ENCODE peak calls at places on chromosome 1, in five cellular contexts. O, Z, B, D and P are unnamed samples.

GRCh38 chr1:77378723-77379533 is 97.1 kb downstream of the AK5 start:
- DNase-seq in O (peak; percentile 74), Z (no peak), B (no peak), D (no peak), P (no peak)

GRCh38 chr1:36386262-36387140 is 777 bp upstream of the STK40 start:
- DNase-seq in O (peak; percentile 100), Z (peak; percentile 96), B (peak; percentile 98), D (peak; percentile 99), P (peak; percentile 93)

GRCh38 chr1:94614980-94615379 is 73.4 kb upstream of the F3 start:
- DNase-seq in O (no peak), Z (peak; percentile 72), B (no peak), D (no peak), P (no peak)

GRCh38 chr1:200512191-200512590 is 102.4 kb upstream of the ZNF281 start:
- DNase-seq in O (peak; percentile 95), Z (no peak), B (no peak), D (no peak), P (no peak)

GRCh38 chr1:1432951-1433803 is 2.3 kb upstream of the VWA1 start:
- DNase-seq in O (no peak), Z (peak; percentile 91), B (peak; percentile 94), D (peak; percentile 90), P (peak; percentile 92)

GRCh38 chr1:25817840-25818501 is 1.8 kb upstream of the MTFR1L start:
- DNase-seq in O (no peak), Z (peak; percentile 37), B (peak; percentile 27), D (peak; percentile 67), P (peak; percentile 12)

GRCh38 chr1:156591432-156592157 is at the start of gene NAXE:
- DNase-seq in O (peak; percentile 41), Z (peak; percentile 80), B (peak; percentile 75), D (peak; percentile 88), P (peak; percentile 85)

GRCh38 chr1:2508180-2508579 is 18.2 kb downstream of the PANK4 start:
- DNase-seq in O (no peak), Z (no peak), B (no peak), D (no peak), P (no peak)

GRCh38 chr1:23044035-23044434 is 24.8 kb downstream of the KDM1A start:
- DNase-seq in O (no peak), Z (no peak), B (no peak), D (no peak), P (no peak)

GRCh38 chr1:67735220-67735619 is 50.2 kb downstream of the GADD45A start:
- DNase-seq in O (no peak), Z (no peak), B (no peak), D (no peak), P (no peak)

GRCh38 chr1:187396226-187396625 is 567.5 kb downstream of the PLA2G4A start:
- DNase-seq in O (peak; percentile 14), Z (no peak), B (no peak), D (no peak), P (no peak)

GRCh38 chr1:233367057-233367759 is 39.7 kb downstream of the MAP3K21 start:
- DNase-seq in O (no peak), Z (no peak), B (peak; percentile 26), D (no peak), P (no peak)

GRCh38 chr1:37515185-37516034 is 844 bp upstream of the MEAF6 start:
- DNase-seq in O (no peak), Z (no peak), B (no peak), D (peak; percentile 73), P (no peak)

GRCh38 chr1:20479840-20480239 is 6.2 kb downstream of the CAMK2N1 start:
- DNase-seq in O (no peak), Z (no peak), B (no peak), D (no peak), P (no peak)

GRCh38 chr1:174659823-174660222 is 212.1 kb downstream of the GPR52 start:
- DNase-seq in O (peak; percentile 61), Z (no peak), B (no peak), D (no peak), P (no peak)

GRCh38 chr1:185440877-185441276 is 123.8 kb upstream of the IVNS1ABP start:
- DNase-seq in O (no peak), Z (no peak), B (no peak), D (no peak), P (no peak)

GRCh38 chr1:109498161-109498801 is 4.4 kb downstream of the CYB561D1 start:
- DNase-seq in O (peak; percentile 46), Z (no peak), B (no peak), D (peak; percentile 51), P (peak; percentile 61)

DNA sequence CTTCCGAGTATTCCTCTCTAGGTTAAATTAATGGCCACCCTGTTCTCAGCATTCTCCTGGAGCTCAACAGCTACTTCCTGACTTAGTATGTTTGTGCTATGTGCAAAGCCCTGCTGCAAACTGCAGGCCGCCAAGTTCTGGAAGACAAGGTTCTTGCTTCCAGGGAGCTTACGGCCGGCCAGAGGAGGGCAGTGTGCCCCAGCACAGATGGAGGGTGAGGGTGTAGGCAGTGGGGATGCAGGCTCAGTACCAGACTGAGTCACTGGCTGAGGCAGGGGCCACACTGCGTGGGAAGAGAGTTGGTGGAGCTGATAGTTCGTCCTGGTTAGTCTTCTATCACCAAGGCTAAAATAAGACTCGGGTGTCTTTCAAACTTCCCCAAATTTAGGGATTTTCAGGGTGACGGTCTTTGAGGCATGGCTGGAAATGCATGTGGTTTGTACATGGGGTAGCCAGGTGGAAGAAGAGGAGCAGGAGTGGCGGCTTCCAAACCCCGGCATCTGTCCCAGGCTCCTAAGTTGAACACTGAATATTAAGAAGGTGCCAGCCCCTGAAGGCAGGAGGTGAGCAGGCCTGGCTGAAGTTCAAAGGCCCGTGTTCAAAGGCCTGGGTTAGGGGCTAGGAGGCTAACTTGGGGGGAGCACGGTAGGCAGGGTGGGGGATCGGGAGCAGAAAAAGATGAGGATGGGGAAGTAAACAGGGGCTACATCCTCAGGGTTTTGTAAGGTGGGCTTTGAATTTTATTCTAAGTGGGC is 42.9 kb downstream of the ELK4 start:
- DNase-seq in O (peak; percentile 74), Z (no peak), B (peak; percentile 43), D (peak; percentile 65), P (peak; percentile 40)
- TF ChIP-seq CTCF in O (peak; percentile 60), Z (peak; percentile 19), B (no peak), D (peak; percentile 83), P (no peak)

GRCh38 chr1:42429623-42430022 is 26.2 kb downstream of the ZMYND12 start:
- DNase-seq in O (no peak), Z (no peak), B (no peak), D (no peak), P (no peak)
- H3K27ac ChIP-seq in O (no peak overlapping the region), Z (no peak overlapping the region), B (no peak overlapping the region), D (no peak overlapping the region), P (no peak overlapping the region)

GRCh38 chr1:161869291-161869690 is 103.2 kb downstream of the ATF6 start:
- DNase-seq in O (no peak), Z (no peak), B (no peak), D (no peak), P (no peak)

GRCh38 chr1:161863549-161863948 is 97.4 kb downstream of the ATF6 start:
- DNase-seq in O (peak; percentile 41), Z (no peak), B (no peak), D (no peak), P (no peak)

DNA sequence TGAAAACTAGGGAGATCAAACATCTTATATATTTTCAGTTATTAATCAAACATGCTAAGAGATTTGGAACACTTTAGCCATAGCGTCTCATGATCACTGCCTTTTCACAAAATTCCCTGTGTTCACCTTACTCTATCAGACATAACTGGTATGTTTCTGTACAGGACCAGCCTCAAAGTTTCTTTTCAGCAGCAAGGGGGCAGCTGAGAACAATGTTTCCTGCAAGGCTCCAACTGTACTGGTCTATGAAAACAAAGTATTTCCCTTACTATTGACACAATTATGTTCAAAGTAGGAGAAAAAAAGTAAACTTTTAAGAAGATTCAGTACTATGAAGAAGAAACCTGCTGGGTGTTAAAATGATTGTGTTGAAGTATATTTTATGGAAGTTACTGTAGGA is 98.5 kb downstream of the ATF6 start:
- DNase-seq in O (peak; percentile 51), Z (no peak), B (no peak), D (no peak), P (peak; percentile 64)
- TF ChIP-seq CTCF in O (peak; percentile 56), Z (peak; percentile 17), B (no peak), D (no peak), P (peak; percentile 35)

GRCh38 chr1:152188673-152189591 is 29.9 kb upstream of the RPTN start:
- DNase-seq in O (peak; percentile 30), Z (peak; percentile 78), B (peak; percentile 78), D (peak; percentile 64), P (peak; percentile 93)
- H3K27ac ChIP-seq in O (no peak overlapping the region), Z (no peak overlapping the region), B (peak overlapping the region; percentile 50), D (no peak overlapping the region), P (peak overlapping the region; percentile 83)

DNA sequence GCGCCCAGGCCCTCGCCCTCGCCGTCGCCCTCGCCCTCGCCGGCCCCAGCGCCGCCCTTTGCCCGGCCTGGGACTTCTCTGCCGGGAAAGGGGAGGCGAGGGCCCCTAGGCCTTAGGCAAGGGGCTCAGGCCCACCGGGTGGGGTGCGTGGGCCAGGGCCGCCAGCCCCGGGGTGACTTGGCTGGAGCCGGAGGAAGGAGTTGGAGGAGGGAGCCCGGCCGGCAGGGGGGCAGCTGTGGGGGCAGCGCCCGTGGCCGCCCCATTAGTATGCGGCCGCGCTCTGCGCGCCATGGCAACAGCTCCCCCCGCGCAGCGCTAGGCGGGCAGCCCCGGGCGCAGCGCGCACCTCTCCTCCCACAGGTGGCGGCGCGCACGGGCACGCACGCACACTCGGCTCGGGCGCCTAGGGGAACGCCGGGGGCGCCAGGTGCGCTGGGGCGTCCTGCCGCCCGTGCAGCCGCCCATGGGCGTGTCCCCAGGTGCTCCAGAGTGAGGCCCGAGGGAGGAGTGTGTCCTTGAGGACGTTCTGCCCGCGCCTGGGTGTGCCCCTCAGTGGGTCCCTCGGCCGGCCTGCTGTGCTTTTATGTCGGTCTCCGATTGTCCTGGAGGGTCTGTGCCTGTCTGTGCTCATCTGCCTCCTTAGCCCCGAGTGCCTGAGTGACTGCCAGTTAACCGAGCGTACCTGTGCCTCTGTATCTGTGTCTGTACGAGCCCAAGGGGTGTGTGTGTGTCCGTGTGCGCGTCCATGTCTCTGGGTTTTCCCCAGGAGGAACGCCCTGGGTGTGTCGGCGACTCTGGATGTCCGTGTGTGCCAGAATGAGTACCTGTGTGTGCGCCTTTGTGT is 38.1 kb upstream of the WASF2 start:
- DNase-seq in O (no peak), Z (peak; percentile 78), B (peak; percentile 74), D (no peak), P (peak; percentile 70)
- TF ChIP-seq CTCF in O (no peak), Z (no peak), B (no peak), D (no peak), P (peak; percentile 5)